ENCODE peak calls at places on chromosomes 2 and 18, in eight cellular contexts. O is MM.1S, W is IMR-90, X is choroid plexus epithelial cell, I is HFF-Myc, K is astrocyte of the spinal cord, U is body of pancreas, Z is B cell. M is an unnamed sample.

GRCh38 chr2:86584164-86584913 is 21.1 kb upstream of the CHMP3 start:
- DNase-seq in K (no peak), Z (no peak), I (no peak), W (no peak), O (peak), X (peak), U (no peak), M (peak)

GRCh38 chr2:113070606-113070975 is 2.8 kb downstream of the IL1F10 start:
- DNase-seq in W (no peak), Z (no peak), X (no peak), I (no peak), K (no peak), O (no peak), U (no peak), M (no peak)

GRCh38 chr2:239499989-239500914 is 99.4 kb upstream of the HDAC4 start:
- DNase-seq in K (no peak), W (no peak), U (no peak), I (no peak), O (no peak), Z (no peak), X (no peak), M (no peak)

GRCh38 chr2:149832256-149832655 is 244.7 kb upstream of the MMADHC start:
- DNase-seq in I (no peak), U (no peak), O (peak), K (no peak), Z (no peak), W (peak), X (peak), M (no peak)

GRCh38 chr2:240000671-240001070 is 24.5 kb downstream of the NDUFA10 start:
- DNase-seq in K (no peak), I (no peak), O (no peak), U (no peak), W (no peak), X (no peak), Z (no peak), M (no peak)

GRCh38 chr2:120488531-120488930 is 142.6 kb downstream of the INHBB start:
- DNase-seq in O (no peak), Z (no peak), I (no peak), K (no peak), X (no peak), W (no peak), U (peak), M (no peak)

GRCh38 chr2:215833531-215834162 is 179.7 kb downstream of the MREG start:
- DNase-seq in O (no peak), U (no peak), K (peak), W (peak), X (peak), I (peak), Z (no peak), M (no peak)

GRCh38 chr2:190355968-190356657 is 12.7 kb downstream of the INPP1 start:
- DNase-seq in O (no peak), X (no peak), U (no peak), I (no peak), K (no peak), W (no peak), Z (no peak), M (no peak)

GRCh38 chr2:128805237-128805636 is 486.6 kb upstream of the HS6ST1 start:
- DNase-seq in U (no peak), K (no peak), X (no peak), Z (no peak), I (no peak), W (no peak), O (no peak), M (no peak)

GRCh38 chr2:177334940-177335543 is 57.5 kb upstream of the AGPS start:
- DNase-seq in K (peak), O (peak), X (peak), W (peak), U (peak), I (no peak), Z (peak), M (peak)

GRCh38 chr18:2960983-2961696 is 51.8 kb downstream of the LPIN2 start:
- DNase-seq in K (no peak), O (no peak), X (no peak), W (peak), Z (no peak), U (no peak), I (no peak), M (no peak)

GRCh38 chr2:5509362-5509761 is 182.8 kb upstream of the SOX11 start:
- DNase-seq in O (no peak), W (no peak), Z (no peak), X (no peak), K (no peak), I (no peak), U (no peak), M (no peak)

GRCh38 chr2:158502984-158503383 is 46.2 kb downstream of the PKP4 start:
- DNase-seq in I (peak), Z (no peak), K (peak), O (no peak), W (peak), U (no peak), X (peak), M (no peak)

GRCh38 chr2:190947139-190947538 is 66.5 kb downstream of the GLS start:
- DNase-seq in I (no peak), K (peak), X (peak), Z (no peak), U (no peak), W (peak), O (no peak), M (no peak)

GRCh38 chr18:44545359-44545985 is 135.2 kb upstream of the SETBP1 start:
- DNase-seq in O (no peak), W (no peak), I (no peak), U (no peak), X (no peak), Z (no peak), K (no peak), M (no peak)

GRCh38 chr2:163681765-163682164 is 54.0 kb downstream of the FIGN start:
- DNase-seq in O (no peak), U (peak), W (peak), I (no peak), K (peak), Z (no peak), X (peak), M (no peak)

GRCh38 chr2:80053522-80054338 is 250.8 kb downstream of the LRRTM1 start:
- DNase-seq in U (no peak), O (no peak), W (peak), X (no peak), Z (no peak), K (no peak), I (no peak), M (no peak)

GRCh38 chr2:166419616-166419934 is 43.8 kb upstream of the SCN9A start:
- DNase-seq in I (no peak), K (peak), U (no peak), X (peak), Z (no peak), O (peak), W (peak), M (no peak)

GRCh38 chr18:61991201-61991600 is 98.4 kb upstream of the RNF152 start:
- DNase-seq in I (no peak), Z (no peak), K (peak), O (no peak), X (peak), W (peak), U (no peak), M (no peak)

GRCh38 chr2:200380139-200380561 is 73.7 kb downstream of the SPATS2L start:
- DNase-seq in X (no peak), W (peak), Z (no peak), K (peak), O (no peak), I (no peak), U (no peak), M (no peak)

GRCh38 chr2:166494140-166494544 is at the start of gene SCN7A:
- DNase-seq in W (peak), X (peak), I (peak), U (peak), O (no peak), Z (no peak), K (peak), M (no peak)

GRCh38 chr2:145012214-145012670 is 492.3 kb upstream of the ZEB2 start:
- DNase-seq in X (peak), W (peak), I (peak), O (no peak), U (no peak), Z (no peak), K (peak), M (no peak)

GRCh38 chr18:49025767-49026500 is 75.2 kb upstream of the SMAD7 start:
- DNase-seq in W (no peak), X (no peak), I (no peak), O (no peak), K (no peak), U (no peak), Z (no peak), M (no peak)

GRCh38 chr2:65518751-65519150 is 86.4 kb upstream of the SPRED2 start:
- DNase-seq in O (no peak), W (no peak), U (no peak), K (no peak), I (no peak), Z (no peak), X (no peak), M (no peak)

GRCh38 chr2:200367155-200367554 is 60.7 kb downstream of the SPATS2L start:
- DNase-seq in Z (no peak), X (peak), K (no peak), W (no peak), O (no peak), U (no peak), I (no peak), M (no peak)

GRCh38 chr18:80208620-80209019 is 38.7 kb downstream of the PARD6G start:
- DNase-seq in I (no peak), Z (no peak), K (no peak), O (no peak), W (no peak), X (no peak), U (no peak), M (no peak)

GRCh38 chr2:106109675-106110074 is 84.4 kb downstream of the UXS1 start:
- DNase-seq in I (no peak), O (no peak), X (no peak), U (no peak), W (no peak), K (no peak), Z (no peak), M (no peak)

GRCh38 chr2:33437815-33438214 is 38.6 kb upstream of the RASGRP3 start:
- DNase-seq in I (no peak), W (no peak), O (no peak), K (no peak), Z (no peak), U (no peak), X (no peak), M (no peak)

GRCh38 chr2:202429164-202429980 is 53.2 kb downstream of the BMPR2 start:
- DNase-seq in X (peak), I (no peak), Z (no peak), W (peak), O (no peak), U (no peak), K (peak), M (no peak)

GRCh38 chr2:69090008-69090407 is 77.0 kb downstream of the ANTXR1 start:
- DNase-seq in W (no peak), I (no peak), O (no peak), Z (no peak), X (no peak), U (no peak), K (no peak), M (no peak)

GRCh38 chr2:172845008-172845670 is 109.5 kb downstream of the RAPGEF4 start:
- DNase-seq in O (no peak), W (no peak), U (no peak), X (no peak), K (no peak), Z (no peak), I (no peak), M (no peak)

GRCh38 chr2:20997953-20998722 is 45.7 kb downstream of the APOB start:
- DNase-seq in U (no peak), Z (no peak), O (no peak), W (no peak), K (no peak), X (no peak), I (no peak), M (no peak)

GRCh38 chr2:130373808-130374365 is 18.0 kb downstream of the PTPN18 start:
- DNase-seq in X (no peak), Z (no peak), U (no peak), O (no peak), I (no peak), K (no peak), W (no peak), M (no peak)

GRCh38 chr2:233436691-233437438 is 82.6 kb downstream of the DGKD start:
- DNase-seq in K (no peak), U (no peak), Z (no peak), I (no peak), O (no peak), W (no peak), X (no peak), M (no peak)

GRCh38 chr2:197705912-197706838 is 1.0 kb downstream of the MARS2 start:
- DNase-seq in W (peak), O (peak), K (no peak), Z (no peak), X (no peak), U (no peak), I (no peak), M (no peak)

GRCh38 chr18:35460719-35461118 is 37.0 kb downstream of the INO80C start:
- DNase-seq in X (peak), U (no peak), W (peak), I (peak), O (no peak), K (peak), Z (no peak), M (no peak)

GRCh38 chr2:187719510-187719909 is 165.3 kb upstream of the TFPI start:
- DNase-seq in O (no peak), U (no peak), X (no peak), K (no peak), I (no peak), W (no peak), Z (no peak), M (no peak)

GRCh38 chr2:20348542-20348941 is 2.1 kb downstream of the PUM2 start:
- DNase-seq in K (no peak), O (peak), U (no peak), W (no peak), Z (no peak), X (no peak), I (no peak), M (no peak)

GRCh38 chr2:102597788-102598187 is 21.6 kb upstream of the SLC9A2 start:
- DNase-seq in X (no peak), Z (no peak), K (no peak), O (no peak), U (no peak), I (no peak), W (no peak), M (no peak)
- TF ChIP-seq CTCF in X (no peak), Z (no peak), K (no peak), O (no peak), U (no peak), I (no peak), W (no peak), M (no peak)

DNA sequence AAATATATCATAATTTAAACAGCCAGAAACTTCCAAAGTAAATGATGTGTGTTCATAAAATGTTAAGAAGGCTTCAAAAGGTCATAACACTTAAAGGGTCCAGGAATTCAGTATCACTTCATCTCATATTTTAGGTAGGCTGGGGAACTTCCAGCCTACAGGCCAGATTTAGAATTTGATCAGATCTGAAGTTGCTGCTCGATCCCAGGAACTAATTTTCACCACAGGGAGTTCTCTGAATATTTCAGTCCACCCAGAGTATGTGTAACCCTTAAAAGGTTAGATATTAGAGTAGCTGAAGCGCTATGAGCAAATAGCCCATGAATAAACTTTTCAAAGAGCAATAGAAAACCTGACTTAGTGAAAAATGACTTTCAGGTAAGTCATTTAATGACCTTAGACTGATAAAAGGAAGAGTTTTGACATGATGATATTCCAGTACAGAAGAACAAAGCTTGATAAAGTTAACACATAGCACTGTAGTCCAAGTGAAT is 1.7 kb downstream of the WIPF1 start:
- DNase-seq in O (peak), K (no peak), I (no peak), X (peak), Z (no peak), U (no peak), W (no peak), M (no peak)
- TF ChIP-seq CTCF in O (no peak), K (no peak), I (no peak), X (no peak), Z (no peak), U (no peak), W (no peak), M (no peak)

GRCh38 chr2:10223932-10224720 is 78.6 kb upstream of the HPCAL1 start:
- DNase-seq in U (no peak), O (no peak), W (no peak), Z (no peak), X (no peak), I (no peak), K (no peak), M (no peak)
- TF ChIP-seq CTCF in U (no peak), O (no peak), W (no peak), Z (no peak), X (no peak), I (no peak), K (no peak), M (no peak)

GRCh38 chr18:8717011-8717770 is 11.8 kb downstream of the MTCL1 start:
- DNase-seq in I (no peak), W (no peak), U (no peak), X (no peak), Z (no peak), K (no peak), O (no peak), M (no peak)
- TF ChIP-seq CTCF in I (no peak), W (no peak), U (no peak), X (no peak), Z (no peak), K (no peak), O (no peak), M (no peak)